ENCODE peak calls at places on chromosome 21, in ten cellular contexts. One of them, this sample, is unnamed.
A peak's percentile ranks its signal among the peaks of the same experiment; 100 is the strongest.

GRCh38 chr21:17270234-17270633 is 242.6 kb upstream of the CXADR start:
- DNase-seq in thyroid gland: peak; percentile 41
- DNase-seq in stomach: no peak
- DNase-seq in fibroblast of lung: peak; percentile 71
- DNase-seq in HCT116: no peak
- DNase-seq in esophagus squamous epithelium: no peak
- DNase-seq in endothelial cell of umbilical vein: peak; percentile 38
- DNase-seq in body of pancreas: peak; percentile 11
- DNase-seq in ascending aorta: no peak
- DNase-seq in psoas muscle: peak; percentile 25
- DNase-seq in this sample: no peak

GRCh38 chr21:16891821-16892220 is 621.0 kb upstream of the CXADR start:
- DNase-seq in ascending aorta: no peak
- DNase-seq in stomach: no peak
- DNase-seq in HCT116: no peak
- DNase-seq in body of pancreas: no peak
- DNase-seq in thyroid gland: peak; percentile 11
- DNase-seq in esophagus squamous epithelium: no peak
- DNase-seq in endothelial cell of umbilical vein: peak; percentile 88
- DNase-seq in psoas muscle: no peak
- DNase-seq in fibroblast of lung: peak; percentile 39
- DNase-seq in this sample: no peak

GRCh38 chr21:20902998-20903397 is 95.2 kb upstream of the NCAM2 start:
- DNase-seq in esophagus squamous epithelium: no peak
- DNase-seq in psoas muscle: no peak
- DNase-seq in body of pancreas: no peak
- DNase-seq in fibroblast of lung: no peak
- DNase-seq in thyroid gland: no peak
- DNase-seq in ascending aorta: no peak
- DNase-seq in endothelial cell of umbilical vein: no peak
- DNase-seq in HCT116: no peak
- DNase-seq in stomach: no peak
- DNase-seq in this sample: no peak

GRCh38 chr21:33394260-33394659 is 9.0 kb upstream of the IFNGR2 start:
- DNase-seq in esophagus squamous epithelium: no peak
- DNase-seq in psoas muscle: peak; percentile 41
- DNase-seq in ascending aorta: peak; percentile 70
- DNase-seq in endothelial cell of umbilical vein: no peak
- DNase-seq in HCT116: no peak
- DNase-seq in thyroid gland: no peak
- DNase-seq in fibroblast of lung: peak; percentile 43
- DNase-seq in stomach: peak; percentile 39
- DNase-seq in body of pancreas: no peak
- DNase-seq in this sample: peak; percentile 66

GRCh38 chr21:24738063-24738462 is 869.2 kb downstream of the MRPL39 start:
- DNase-seq in ascending aorta: no peak
- DNase-seq in HCT116: no peak
- DNase-seq in thyroid gland: no peak
- DNase-seq in stomach: no peak
- DNase-seq in endothelial cell of umbilical vein: no peak
- DNase-seq in psoas muscle: no peak
- DNase-seq in body of pancreas: no peak
- DNase-seq in fibroblast of lung: no peak
- DNase-seq in esophagus squamous epithelium: no peak
- DNase-seq in this sample: no peak

GRCh38 chr21:38733973-38734546 is 71.7 kb upstream of the ETS2 start:
- DNase-seq in thyroid gland: peak; percentile 88
- DNase-seq in esophagus squamous epithelium: peak; percentile 8
- DNase-seq in HCT116: peak; percentile 36
- DNase-seq in psoas muscle: peak; percentile 87
- DNase-seq in body of pancreas: peak; percentile 87
- DNase-seq in ascending aorta: peak; percentile 96
- DNase-seq in endothelial cell of umbilical vein: peak; percentile 87
- DNase-seq in fibroblast of lung: peak; percentile 87
- DNase-seq in stomach: peak; percentile 89
- DNase-seq in this sample: peak; percentile 86

GRCh38 chr21:25307489-25307888 is 299.8 kb downstream of the MRPL39 start:
- DNase-seq in thyroid gland: no peak
- DNase-seq in endothelial cell of umbilical vein: no peak
- DNase-seq in fibroblast of lung: peak; percentile 41
- DNase-seq in psoas muscle: no peak
- DNase-seq in body of pancreas: no peak
- DNase-seq in stomach: no peak
- DNase-seq in esophagus squamous epithelium: no peak
- DNase-seq in HCT116: no peak
- DNase-seq in ascending aorta: no peak
- DNase-seq in this sample: no peak

GRCh38 chr21:26954591-26955214 is 12.2 kb downstream of the ADAMTS5 start:
- DNase-seq in esophagus squamous epithelium: no peak
- DNase-seq in psoas muscle: no peak
- DNase-seq in stomach: no peak
- DNase-seq in ascending aorta: no peak
- DNase-seq in body of pancreas: no peak
- DNase-seq in thyroid gland: no peak
- DNase-seq in endothelial cell of umbilical vein: no peak
- DNase-seq in fibroblast of lung: no peak
- DNase-seq in HCT116: no peak
- DNase-seq in this sample: no peak

GRCh38 chr21:46622226-46622625 is 13.2 kb upstream of the PRMT2 start:
- DNase-seq in stomach: no peak
- DNase-seq in ascending aorta: peak; percentile 69
- DNase-seq in body of pancreas: peak; percentile 49
- DNase-seq in HCT116: no peak
- DNase-seq in endothelial cell of umbilical vein: peak; percentile 36
- DNase-seq in fibroblast of lung: no peak
- DNase-seq in psoas muscle: no peak
- DNase-seq in thyroid gland: peak; percentile 16
- DNase-seq in esophagus squamous epithelium: no peak
- DNase-seq in this sample: no peak

GRCh38 chr21:14554948-14555347 is 8.8 kb upstream of the SAMSN1 start:
- DNase-seq in body of pancreas: no peak
- DNase-seq in esophagus squamous epithelium: no peak
- DNase-seq in endothelial cell of umbilical vein: no peak
- DNase-seq in ascending aorta: no peak
- DNase-seq in thyroid gland: no peak
- DNase-seq in psoas muscle: no peak
- DNase-seq in fibroblast of lung: no peak
- DNase-seq in stomach: no peak
- DNase-seq in HCT116: no peak
- DNase-seq in this sample: no peak

GRCh38 chr21:15433091-15433490 is 296.7 kb upstream of the USP25 start:
- DNase-seq in HCT116: no peak
- DNase-seq in fibroblast of lung: no peak
- DNase-seq in stomach: no peak
- DNase-seq in thyroid gland: no peak
- DNase-seq in esophagus squamous epithelium: no peak
- DNase-seq in ascending aorta: no peak
- DNase-seq in body of pancreas: no peak
- DNase-seq in endothelial cell of umbilical vein: no peak
- DNase-seq in psoas muscle: no peak
- DNase-seq in this sample: no peak

GRCh38 chr21:41663805-41664788 is 102.8 kb downstream of the RIPK4 start:
- DNase-seq in HCT116: no peak
- DNase-seq in ascending aorta: no peak
- DNase-seq in body of pancreas: peak; percentile 24
- DNase-seq in psoas muscle: no peak
- DNase-seq in endothelial cell of umbilical vein: peak; percentile 6
- DNase-seq in thyroid gland: no peak
- DNase-seq in stomach: no peak
- DNase-seq in esophagus squamous epithelium: no peak
- DNase-seq in fibroblast of lung: peak; percentile 14
- DNase-seq in this sample: no peak

GRCh38 chr21:41250519-41250918 is 66.1 kb upstream of the FAM3B start:
- DNase-seq in fibroblast of lung: peak; percentile 36
- DNase-seq in HCT116: no peak
- DNase-seq in ascending aorta: peak; percentile 83
- DNase-seq in endothelial cell of umbilical vein: peak; percentile 93
- DNase-seq in stomach: peak; percentile 63
- DNase-seq in psoas muscle: no peak
- DNase-seq in body of pancreas: peak; percentile 78
- DNase-seq in esophagus squamous epithelium: no peak
- DNase-seq in thyroid gland: peak; percentile 31
- DNase-seq in this sample: no peak

GRCh38 chr21:38761531-38761930 is 44.2 kb upstream of the ETS2 start:
- DNase-seq in endothelial cell of umbilical vein: no peak
- DNase-seq in HCT116: no peak
- DNase-seq in stomach: no peak
- DNase-seq in body of pancreas: no peak
- DNase-seq in esophagus squamous epithelium: no peak
- DNase-seq in psoas muscle: no peak
- DNase-seq in thyroid gland: no peak
- DNase-seq in ascending aorta: no peak
- DNase-seq in fibroblast of lung: no peak
- DNase-seq in this sample: no peak

GRCh38 chr21:27047331-27048314 is 80.7 kb upstream of the ADAMTS5 start:
- DNase-seq in esophagus squamous epithelium: no peak
- DNase-seq in thyroid gland: no peak
- DNase-seq in body of pancreas: no peak
- DNase-seq in psoas muscle: no peak
- DNase-seq in stomach: no peak
- DNase-seq in fibroblast of lung: peak; percentile 86
- DNase-seq in ascending aorta: no peak
- DNase-seq in HCT116: no peak
- DNase-seq in endothelial cell of umbilical vein: no peak
- DNase-seq in this sample: no peak

GRCh38 chr21:42841156-42841915 is 38.0 kb downstream of the WDR4 start:
- DNase-seq in ascending aorta: peak; percentile 46
- DNase-seq in fibroblast of lung: no peak
- DNase-seq in endothelial cell of umbilical vein: no peak
- DNase-seq in HCT116: no peak
- DNase-seq in psoas muscle: no peak
- DNase-seq in stomach: no peak
- DNase-seq in thyroid gland: no peak
- DNase-seq in body of pancreas: no peak
- DNase-seq in esophagus squamous epithelium: no peak
- DNase-seq in this sample: peak; percentile 46

GRCh38 chr21:42844411-42845113 is 34.8 kb downstream of the WDR4 start:
- DNase-seq in fibroblast of lung: no peak
- DNase-seq in endothelial cell of umbilical vein: no peak
- DNase-seq in ascending aorta: no peak
- DNase-seq in body of pancreas: peak; percentile 66
- DNase-seq in thyroid gland: peak; percentile 95
- DNase-seq in psoas muscle: peak; percentile 43
- DNase-seq in esophagus squamous epithelium: no peak
- DNase-seq in stomach: peak; percentile 82
- DNase-seq in HCT116: no peak
- DNase-seq in this sample: peak; percentile 72

GRCh38 chr21:42840411-42841155 is 38.8 kb downstream of the WDR4 start:
- DNase-seq in psoas muscle: no peak
- DNase-seq in thyroid gland: no peak
- DNase-seq in fibroblast of lung: no peak
- DNase-seq in body of pancreas: no peak
- DNase-seq in endothelial cell of umbilical vein: no peak
- DNase-seq in ascending aorta: peak; percentile 24
- DNase-seq in HCT116: no peak
- DNase-seq in stomach: no peak
- DNase-seq in esophagus squamous epithelium: no peak
- DNase-seq in this sample: no peak

GRCh38 chr21:42845296-42845965 is 33.9 kb downstream of the WDR4 start:
- DNase-seq in body of pancreas: peak; percentile 57
- DNase-seq in psoas muscle: no peak
- DNase-seq in esophagus squamous epithelium: no peak
- DNase-seq in thyroid gland: peak; percentile 83
- DNase-seq in ascending aorta: no peak
- DNase-seq in endothelial cell of umbilical vein: peak; percentile 32
- DNase-seq in fibroblast of lung: peak; percentile 10
- DNase-seq in stomach: peak; percentile 77
- DNase-seq in HCT116: no peak
- DNase-seq in this sample: peak; percentile 62

GRCh38 chr21:42843021-42843420 is 36.3 kb downstream of the WDR4 start:
- DNase-seq in HCT116: no peak
- DNase-seq in fibroblast of lung: no peak
- DNase-seq in esophagus squamous epithelium: no peak
- DNase-seq in endothelial cell of umbilical vein: no peak
- DNase-seq in body of pancreas: no peak
- DNase-seq in stomach: no peak
- DNase-seq in psoas muscle: no peak
- DNase-seq in ascending aorta: no peak
- DNase-seq in thyroid gland: no peak
- DNase-seq in this sample: peak; percentile 7
- H3K4me1 ChIP-seq in HCT116: no peaks in the 10 kb centered on the region
- H3K4me1 ChIP-seq in fibroblast of lung: peaks cover 2% of the 10 kb centered on the region
- H3K4me1 ChIP-seq in esophagus squamous epithelium: peaks cover 8% of the 10 kb centered on the region
- H3K4me1 ChIP-seq in endothelial cell of umbilical vein: no peaks in the 10 kb centered on the region
- H3K4me1 ChIP-seq in body of pancreas: no peaks in the 10 kb centered on the region
- H3K4me1 ChIP-seq in stomach: no peaks in the 10 kb centered on the region
- H3K4me1 ChIP-seq in psoas muscle: peaks cover 9% of the 10 kb centered on the region
- H3K4me1 ChIP-seq in ascending aorta: no peaks in the 10 kb centered on the region
- H3K4me1 ChIP-seq in thyroid gland: peaks cover 14% of the 10 kb centered on the region
- H3K4me1 ChIP-seq in this sample: no peaks in the 10 kb centered on the region

DNA sequence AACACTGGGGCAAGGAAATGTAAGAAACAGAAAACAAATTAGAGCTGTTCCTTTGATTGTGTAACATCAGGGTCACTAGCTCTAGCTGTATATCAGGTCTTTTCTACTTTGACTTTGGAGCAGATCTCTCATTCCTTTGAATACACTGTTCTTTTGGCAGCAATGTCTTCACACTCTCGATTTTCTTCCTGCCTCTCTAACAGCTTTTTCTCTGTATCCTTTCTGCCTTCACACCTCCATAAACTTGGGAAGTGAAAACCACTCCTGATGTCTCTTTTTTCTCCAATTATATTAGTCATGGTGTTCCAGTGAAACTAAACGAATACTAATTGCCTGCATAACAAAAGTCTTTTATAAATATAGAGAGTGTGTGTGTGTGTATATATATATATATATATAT is 1458.0 kb downstream of the NCAM2 start:
- DNase-seq in esophagus squamous epithelium: no peak
- DNase-seq in psoas muscle: no peak
- DNase-seq in stomach: no peak
- DNase-seq in thyroid gland: no peak
- DNase-seq in fibroblast of lung: no peak
- DNase-seq in HCT116: no peak
- DNase-seq in body of pancreas: no peak
- DNase-seq in ascending aorta: no peak
- DNase-seq in endothelial cell of umbilical vein: no peak
- DNase-seq in this sample: no peak
- H3K27ac ChIP-seq in esophagus squamous epithelium: no peak overlapping the region
- H3K27ac ChIP-seq in psoas muscle: no peak overlapping the region
- H3K27ac ChIP-seq in stomach: no peak overlapping the region
- H3K27ac ChIP-seq in thyroid gland: no peak overlapping the region
- H3K27ac ChIP-seq in fibroblast of lung: no peak overlapping the region
- H3K27ac ChIP-seq in HCT116: no peak overlapping the region
- H3K27ac ChIP-seq in body of pancreas: no peak overlapping the region
- H3K27ac ChIP-seq in ascending aorta: no peak overlapping the region
- H3K27ac ChIP-seq in endothelial cell of umbilical vein: no peak overlapping the region
- H3K27ac ChIP-seq in this sample: no peak overlapping the region

GRCh38 chr21:45109831-45110492 is 35.6 kb downstream of the ADARB1 start:
- DNase-seq in endothelial cell of umbilical vein: peak; percentile 56
- DNase-seq in fibroblast of lung: no peak
- DNase-seq in thyroid gland: no peak
- DNase-seq in body of pancreas: no peak
- DNase-seq in ascending aorta: peak; percentile 64
- DNase-seq in stomach: no peak
- DNase-seq in esophagus squamous epithelium: no peak
- DNase-seq in HCT116: no peak
- DNase-seq in psoas muscle: no peak
- DNase-seq in this sample: no peak
- TF ChIP-seq CTCF in endothelial cell of umbilical vein: no peak
- TF ChIP-seq CTCF in fibroblast of lung: no peak
- TF ChIP-seq CTCF in thyroid gland: no peak
- TF ChIP-seq CTCF in body of pancreas: no peak
- TF ChIP-seq CTCF in ascending aorta: no peak
- TF ChIP-seq CTCF in stomach: no peak
- TF ChIP-seq CTCF in esophagus squamous epithelium: no peak
- TF ChIP-seq CTCF in HCT116: no peak
- TF ChIP-seq CTCF in psoas muscle: no peak
- TF ChIP-seq CTCF in this sample: no peak

GRCh38 chr21:31194510-31195293 is 149.4 kb downstream of the TIAM1 start:
- DNase-seq in stomach: no peak
- DNase-seq in psoas muscle: no peak
- DNase-seq in endothelial cell of umbilical vein: no peak
- DNase-seq in thyroid gland: no peak
- DNase-seq in HCT116: no peak
- DNase-seq in fibroblast of lung: no peak
- DNase-seq in ascending aorta: no peak
- DNase-seq in body of pancreas: no peak
- DNase-seq in esophagus squamous epithelium: no peak
- DNase-seq in this sample: no peak
- H3K4me1 ChIP-seq in stomach: peaks cover 4% of the 10 kb centered on the region
- H3K4me1 ChIP-seq in psoas muscle: no peaks in the 10 kb centered on the region
- H3K4me1 ChIP-seq in endothelial cell of umbilical vein: no peaks in the 10 kb centered on the region
- H3K4me1 ChIP-seq in thyroid gland: no peaks in the 10 kb centered on the region
- H3K4me1 ChIP-seq in HCT116: peaks cover 2% of the 10 kb centered on the region
- H3K4me1 ChIP-seq in fibroblast of lung: no peaks in the 10 kb centered on the region
- H3K4me1 ChIP-seq in ascending aorta: no peaks in the 10 kb centered on the region
- H3K4me1 ChIP-seq in body of pancreas: peaks cover 7% of the 10 kb centered on the region
- H3K4me1 ChIP-seq in esophagus squamous epithelium: peaks cover 4% of the 10 kb centered on the region
- H3K4me1 ChIP-seq in this sample: peaks cover 8% of the 10 kb centered on the region

This sample was measured in left lung.